ENCODE peak calls at places on chromosome 2, in four cellular contexts. Z is AG10803, B is RWPE1, K is cardiac fibroblast. E is an unnamed sample.

GRCh38 chr2:64609229-64609994 is 44.3 kb downstream of the SERTAD2 start:
- DNase-seq in Z (peak), B (no peak), K (peak), E (no peak)

GRCh38 chr2:185919155-185919554 is 180.6 kb downstream of the FSIP2 start:
- DNase-seq in Z (no peak), B (no peak), K (peak), E (no peak)

GRCh38 chr2:25419678-25420242 is 78.0 kb upstream of the DNMT3A start:
- DNase-seq in Z (no peak), B (no peak), K (no peak), E (no peak)

GRCh38 chr2:191245869-191246531 is 796 bp downstream of the MYO1B start:
- DNase-seq in Z (peak), B (peak), K (peak), E (peak)

GRCh38 chr2:69304685-69305084 is 82.3 kb downstream of the GFPT1 start:
- DNase-seq in Z (no peak), B (no peak), K (no peak), E (no peak)

GRCh38 chr2:191318037-191318728 is 73.0 kb downstream of the MYO1B start:
- DNase-seq in Z (peak), B (no peak), K (peak), E (no peak)

GRCh38 chr2:127218843-127219715 is 1.0 kb downstream of the CYP27C1 start:
- DNase-seq in Z (no peak), B (no peak), K (no peak), E (peak)

GRCh38 chr2:219252900-219253752 is at the start of gene TUBA4B:
- DNase-seq in Z (no peak), B (peak), K (peak), E (peak)

GRCh38 chr2:46122318-46122970 is 174.8 kb upstream of the EPAS1 start:
- DNase-seq in Z (peak), B (no peak), K (peak), E (no peak)

GRCh38 chr2:6780765-6781274 is 84.9 kb downstream of the CMPK2 start:
- DNase-seq in Z (peak), B (no peak), K (peak), E (no peak)

GRCh38 chr2:23653326-23653725 is 268.3 kb downstream of the KLHL29 start:
- DNase-seq in Z (no peak), B (no peak), K (no peak), E (no peak)

GRCh38 chr2:68901199-68901515 is 30.0 kb upstream of the BMP10 start:
- DNase-seq in Z (peak), B (no peak), K (peak), E (no peak)

GRCh38 chr2:120787512-120788348 is 52.1 kb downstream of the GLI2 start:
- DNase-seq in Z (no peak), B (no peak), K (no peak), E (no peak)

GRCh38 chr2:205474746-205475145 is 207.6 kb upstream of the NRP2 start:
- DNase-seq in Z (peak), B (no peak), K (peak), E (no peak)

GRCh38 chr2:71347517-71347916 is 15.9 kb downstream of the ZNF638 start:
- DNase-seq in Z (peak), B (no peak), K (peak), E (no peak)

GRCh38 chr2:240452471-240453256 is 17.2 kb downstream of the GPC1 start:
- DNase-seq in Z (peak), B (peak), K (peak), E (peak)

GRCh38 chr2:5495616-5496015 is 196.6 kb upstream of the SOX11 start:
- DNase-seq in Z (no peak), B (no peak), K (no peak), E (no peak)

GRCh38 chr2:109349555-109350430 is 220.8 kb downstream of the SH3RF3 start:
- DNase-seq in Z (no peak), B (no peak), K (no peak), E (no peak)

GRCh38 chr2:72084584-72084976 is 63.1 kb downstream of the CYP26B1 start:
- DNase-seq in Z (peak), B (no peak), K (no peak), E (no peak)

GRCh38 chr2:241091201-241091600 is 10.9 kb downstream of the MTERF4 start:
- DNase-seq in Z (no peak), B (no peak), K (no peak), E (no peak)

GRCh38 chr2:219230201-219230540 is 565 bp downstream of the ANKZF1 start:
- DNase-seq in Z (peak), B (peak), K (peak), E (peak)

GRCh38 chr2:29580223-29580622 is 341.2 kb downstream of the ALK start:
- DNase-seq in Z (peak), B (no peak), K (no peak), E (no peak)

GRCh38 chr2:105718846-105719432 is 25.8 kb upstream of the NCK2 start:
- DNase-seq in Z (no peak), B (no peak), K (no peak), E (no peak)

GRCh38 chr2:161273038-161273760 is 35.0 kb upstream of the PSMD14 start:
- DNase-seq in Z (peak), B (peak), K (peak), E (peak)

GRCh38 chr2:215826838-215827441 is 186.4 kb downstream of the MREG start:
- DNase-seq in Z (no peak), B (no peak), K (peak), E (no peak)

GRCh38 chr2:136917281-136917680 is 151.9 kb downstream of the THSD7B start:
- DNase-seq in Z (no peak), B (no peak), K (no peak), E (peak)

GRCh38 chr2:143759455-143759854 is 630.2 kb downstream of the ARHGAP15 start:
- DNase-seq in Z (no peak), B (no peak), K (no peak), E (no peak)

GRCh38 chr2:30374380-30374779 is 72.7 kb upstream of the LCLAT1 start:
- DNase-seq in Z (no peak), B (no peak), K (no peak), E (no peak)

GRCh38 chr2:54520687-54521086 is 64.6 kb downstream of the SPTBN1 start:
- DNase-seq in Z (peak), B (peak), K (peak), E (no peak)

GRCh38 chr2:171334946-171335345 is 98.8 kb downstream of the METTL8 start:
- DNase-seq in Z (no peak), B (no peak), K (no peak), E (no peak)

GRCh38 chr2:127769587-127769986 is 41.4 kb downstream of the WDR33 start:
- DNase-seq in Z (no peak), B (no peak), K (no peak), E (no peak)

GRCh38 chr2:110125292-110125691 is 9.7 kb upstream of the MALL start:
- DNase-seq in Z (peak), B (no peak), K (peak), E (no peak)

GRCh38 chr2:43426305-43427031 is 169.4 kb downstream of the THADA start:
- DNase-seq in Z (peak), B (peak), K (peak), E (no peak)

GRCh38 chr2:168457177-168457905 is 1.3 kb downstream of the CERS6 start:
- DNase-seq in Z (no peak), B (peak), K (no peak), E (no peak)

GRCh38 chr2:219178377-219179175 is 501 bp downstream of the RETREG2 start:
- DNase-seq in Z (peak), B (peak), K (peak), E (peak)

E was measured in D341Med.